ENCODE peak calls at places on chromosomes 12 and 14, in six cellular contexts. One of them, this sample, is unnamed.
A peak's percentile ranks its signal among the peaks of the same experiment; 100 is the strongest.

GRCh38 chr14:51996148-51996746 is 6.9 kb downstream of the RTRAF start:
- DNase-seq in NB4: peak; percentile 16
- DNase-seq in left colon: no peak
- DNase-seq in activated CD4-positive, alpha-beta T cell treated with anti-CD3 and anti-CD28 coated beads for 4 hours: no peak
- DNase-seq in activated CD4-positive, CD25-positive, alpha-beta regulatory T cell treated with anti-CD3 and anti-CD28 coated beads, Interleukin-2, amount 50 U/mL, for 16 hours: no peak
- DNase-seq in stimulated activated CD8-positive, alpha-beta memory T cell treated with anti-CD3 and anti-CD28 coated beads, Interleukin-2, amount 100 ng/mL, for 48 hours: no peak
- DNase-seq in this sample: no peak

GRCh38 chr12:52127683-52128450 is 48.4 kb downstream of the SMIM41 start:
- DNase-seq in NB4: no peak
- DNase-seq in left colon: no peak
- DNase-seq in activated CD4-positive, alpha-beta T cell treated with anti-CD3 and anti-CD28 coated beads for 4 hours: no peak
- DNase-seq in activated CD4-positive, CD25-positive, alpha-beta regulatory T cell treated with anti-CD3 and anti-CD28 coated beads, Interleukin-2, amount 50 U/mL, for 16 hours: no peak
- DNase-seq in stimulated activated CD8-positive, alpha-beta memory T cell treated with anti-CD3 and anti-CD28 coated beads, Interleukin-2, amount 100 ng/mL, for 48 hours: no peak
- DNase-seq in this sample: no peak

GRCh38 chr14:92728781-92729364 is 19.6 kb downstream of the LGMN start:
- DNase-seq in NB4: peak; percentile 32
- DNase-seq in left colon: no peak
- DNase-seq in activated CD4-positive, alpha-beta T cell treated with anti-CD3 and anti-CD28 coated beads for 4 hours: no peak
- DNase-seq in activated CD4-positive, CD25-positive, alpha-beta regulatory T cell treated with anti-CD3 and anti-CD28 coated beads, Interleukin-2, amount 50 U/mL, for 16 hours: no peak
- DNase-seq in stimulated activated CD8-positive, alpha-beta memory T cell treated with anti-CD3 and anti-CD28 coated beads, Interleukin-2, amount 100 ng/mL, for 48 hours: no peak
- DNase-seq in this sample: no peak

GRCh38 chr12:130711751-130712150 is 4.3 kb downstream of the RIMBP2 start:
- DNase-seq in NB4: no peak
- DNase-seq in left colon: no peak
- DNase-seq in activated CD4-positive, alpha-beta T cell treated with anti-CD3 and anti-CD28 coated beads for 4 hours: no peak
- DNase-seq in activated CD4-positive, CD25-positive, alpha-beta regulatory T cell treated with anti-CD3 and anti-CD28 coated beads, Interleukin-2, amount 50 U/mL, for 16 hours: no peak
- DNase-seq in stimulated activated CD8-positive, alpha-beta memory T cell treated with anti-CD3 and anti-CD28 coated beads, Interleukin-2, amount 100 ng/mL, for 48 hours: no peak
- DNase-seq in this sample: no peak

GRCh38 chr14:99724196-99724891 is 40.2 kb downstream of the CYP46A1 start:
- DNase-seq in NB4: peak; percentile 54
- DNase-seq in left colon: no peak
- DNase-seq in activated CD4-positive, alpha-beta T cell treated with anti-CD3 and anti-CD28 coated beads for 4 hours: no peak
- DNase-seq in activated CD4-positive, CD25-positive, alpha-beta regulatory T cell treated with anti-CD3 and anti-CD28 coated beads, Interleukin-2, amount 50 U/mL, for 16 hours: no peak
- DNase-seq in stimulated activated CD8-positive, alpha-beta memory T cell treated with anti-CD3 and anti-CD28 coated beads, Interleukin-2, amount 100 ng/mL, for 48 hours: no peak
- DNase-seq in this sample: no peak

GRCh38 chr12:90216815-90217214 is 508.2 kb upstream of the ATP2B1 start:
- DNase-seq in NB4: peak; percentile 91
- DNase-seq in left colon: no peak
- DNase-seq in activated CD4-positive, alpha-beta T cell treated with anti-CD3 and anti-CD28 coated beads for 4 hours: no peak
- DNase-seq in activated CD4-positive, CD25-positive, alpha-beta regulatory T cell treated with anti-CD3 and anti-CD28 coated beads, Interleukin-2, amount 50 U/mL, for 16 hours: no peak
- DNase-seq in stimulated activated CD8-positive, alpha-beta memory T cell treated with anti-CD3 and anti-CD28 coated beads, Interleukin-2, amount 100 ng/mL, for 48 hours: no peak
- DNase-seq in this sample: no peak

GRCh38 chr12:79373896-79374499 is 316.8 kb downstream of the PAWR start:
- DNase-seq in NB4: peak; percentile 34
- DNase-seq in left colon: no peak
- DNase-seq in activated CD4-positive, alpha-beta T cell treated with anti-CD3 and anti-CD28 coated beads for 4 hours: no peak
- DNase-seq in activated CD4-positive, CD25-positive, alpha-beta regulatory T cell treated with anti-CD3 and anti-CD28 coated beads, Interleukin-2, amount 50 U/mL, for 16 hours: no peak
- DNase-seq in stimulated activated CD8-positive, alpha-beta memory T cell treated with anti-CD3 and anti-CD28 coated beads, Interleukin-2, amount 100 ng/mL, for 48 hours: peak; percentile 4
- DNase-seq in this sample: no peak

GRCh38 chr14:93977790-93978581 is 1.6 kb upstream of the ASB2 start:
- DNase-seq in NB4: peak; percentile 64
- DNase-seq in left colon: no peak
- DNase-seq in activated CD4-positive, alpha-beta T cell treated with anti-CD3 and anti-CD28 coated beads for 4 hours: peak; percentile 70
- DNase-seq in activated CD4-positive, CD25-positive, alpha-beta regulatory T cell treated with anti-CD3 and anti-CD28 coated beads, Interleukin-2, amount 50 U/mL, for 16 hours: peak; percentile 63
- DNase-seq in stimulated activated CD8-positive, alpha-beta memory T cell treated with anti-CD3 and anti-CD28 coated beads, Interleukin-2, amount 100 ng/mL, for 48 hours: no peak
- DNase-seq in this sample: peak; percentile 54

GRCh38 chr12:91603060-91603459 is 420.4 kb upstream of the DCN start:
- DNase-seq in NB4: no peak
- DNase-seq in left colon: no peak
- DNase-seq in activated CD4-positive, alpha-beta T cell treated with anti-CD3 and anti-CD28 coated beads for 4 hours: no peak
- DNase-seq in activated CD4-positive, CD25-positive, alpha-beta regulatory T cell treated with anti-CD3 and anti-CD28 coated beads, Interleukin-2, amount 50 U/mL, for 16 hours: no peak
- DNase-seq in stimulated activated CD8-positive, alpha-beta memory T cell treated with anti-CD3 and anti-CD28 coated beads, Interleukin-2, amount 100 ng/mL, for 48 hours: no peak
- DNase-seq in this sample: no peak

GRCh38 chr14:102905116-102906108 is 17.1 kb upstream of the AMN start:
- DNase-seq in NB4: no peak
- DNase-seq in left colon: no peak
- DNase-seq in activated CD4-positive, alpha-beta T cell treated with anti-CD3 and anti-CD28 coated beads for 4 hours: no peak
- DNase-seq in activated CD4-positive, CD25-positive, alpha-beta regulatory T cell treated with anti-CD3 and anti-CD28 coated beads, Interleukin-2, amount 50 U/mL, for 16 hours: no peak
- DNase-seq in stimulated activated CD8-positive, alpha-beta memory T cell treated with anti-CD3 and anti-CD28 coated beads, Interleukin-2, amount 100 ng/mL, for 48 hours: no peak
- DNase-seq in this sample: no peak

This sample was measured in stimulated activated CD4-positive, alpha-beta T cell treated with anti-CD3 and anti-CD28 coated beads, TNF-alpha, amount 100 ng/mL, for 1 hour.